ENCODE peak calls at places on chromosome 18, in six cellular contexts. F, I, P, X, G and N are unnamed samples.

GRCh38 chr18:7177131-7177744 is 53.7 kb upstream of the LRRC30 start:
- DNase-seq in F (peak; percentile 15), G (no peak), X (peak; percentile 43), I (no peak), P (no peak), N (peak; percentile 21)

GRCh38 chr18:67144342-67144741 is 372.2 kb downstream of the DSEL start:
- DNase-seq in F (no peak), G (no peak), P (no peak), I (no peak), X (peak; percentile 17), N (no peak)

GRCh38 chr18:5393779-5394178 is 98.3 kb upstream of the ZBTB14 start:
- DNase-seq in P (no peak), F (no peak), G (no peak), X (no peak), I (no peak), N (no peak)

GRCh38 chr18:3340015-3340681 is 78.2 kb downstream of the MYL12B start:
- DNase-seq in G (no peak), P (no peak), I (no peak), F (no peak), X (no peak), N (no peak)

GRCh38 chr18:54210463-54210862 is 14.0 kb downstream of the MBD2 start:
- DNase-seq in P (no peak), G (no peak), I (no peak), F (no peak), X (no peak), N (no peak)

GRCh38 chr18:2656237-2657042 is 914 bp downstream of the SMCHD1 start:
- DNase-seq in P (peak; percentile 37), X (no peak), G (peak; percentile 40), F (no peak), I (peak; percentile 24), N (peak; percentile 33)

GRCh38 chr18:63897072-63897471 is 9.6 kb downstream of the SERPINB2 start:
- DNase-seq in F (no peak), G (no peak), X (no peak), I (no peak), P (no peak), N (no peak)

GRCh38 chr18:51330148-51330547 is 132.7 kb upstream of the MEX3C start:
- DNase-seq in F (no peak), G (no peak), P (no peak), X (no peak), I (no peak), N (no peak)

GRCh38 chr18:77177009-77177408 is 44.4 kb upstream of the MBP start:
- DNase-seq in I (no peak), G (no peak), X (no peak), F (no peak), P (no peak), N (no peak)

GRCh38 chr18:8519102-8519501 is 90.1 kb upstream of the RAB12 start:
- DNase-seq in I (no peak), X (no peak), P (no peak), G (no peak), F (no peak), N (no peak)

GRCh38 chr18:60259052-60259681 is 113.4 kb downstream of the MC4R start:
- DNase-seq in P (no peak), F (no peak), I (no peak), X (no peak), G (no peak), N (no peak)

GRCh38 chr18:12283666-12284065 is 24.4 kb upstream of the TUBB6 start:
- DNase-seq in P (no peak), G (no peak), X (no peak), I (no peak), F (no peak), N (no peak)

GRCh38 chr18:13984080-13984479 is 68.7 kb upstream of the MC2R start:
- DNase-seq in G (no peak), P (no peak), X (peak; percentile 3), I (no peak), F (no peak), N (no peak)

GRCh38 chr18:12282436-12283039 is 25.5 kb upstream of the TUBB6 start:
- DNase-seq in I (no peak), G (no peak), X (no peak), F (no peak), P (no peak), N (no peak)

GRCh38 chr18:26741041-26741440 is 124.5 kb downstream of the AQP4 start:
- DNase-seq in P (no peak), F (no peak), I (no peak), X (no peak), G (no peak), N (no peak)

GRCh38 chr18:76615065-76615733 is 120.2 kb upstream of the ZNF516 start:
- DNase-seq in F (no peak), I (no peak), X (no peak), G (no peak), P (no peak), N (no peak)

GRCh38 chr18:47050468-47050867 is 15.0 kb upstream of the ELOA2 start:
- DNase-seq in P (no peak), I (no peak), F (peak; percentile 10), X (no peak), G (no peak), N (no peak)

GRCh38 chr18:58584219-58585127 is 44.4 kb downstream of the ALPK2 start:
- DNase-seq in P (no peak), G (no peak), I (no peak), X (no peak), F (no peak), N (no peak)

GRCh38 chr18:25787281-25787680 is 303.1 kb downstream of the SS18 start:
- DNase-seq in P (no peak), I (no peak), G (no peak), X (no peak), F (no peak), N (no peak)

GRCh38 chr18:53551868-53552426 is 672.5 kb downstream of the MBD2 start:
- DNase-seq in F (no peak), I (no peak), X (no peak), G (no peak), P (no peak), N (no peak)

GRCh38 chr18:50726960-50727589 is 92.7 kb downstream of the MRO start:
- DNase-seq in I (no peak), F (no peak), G (no peak), X (no peak), P (no peak), N (no peak)

GRCh38 chr18:77407733-77408132 is 158.1 kb downstream of the GALR1 start:
- DNase-seq in X (no peak), P (no peak), F (no peak), I (no peak), G (no peak), N (no peak)

GRCh38 chr18:79765491-79766245 is 32.1 kb upstream of the KCNG2 start:
- DNase-seq in X (no peak), I (no peak), P (no peak), G (peak; percentile 16), F (no peak), N (no peak)

GRCh38 chr18:57923606-57924005 is 120.4 kb upstream of the NEDD4L start:
- DNase-seq in P (no peak), I (no peak), G (no peak), X (no peak), F (no peak), N (no peak)

GRCh38 chr18:37322497-37323035 is 243.0 kb downstream of the CELF4 start:
- DNase-seq in X (peak; percentile 38), P (no peak), I (peak; percentile 15), G (no peak), F (no peak), N (peak; percentile 6)

GRCh38 chr18:48199399-48199798 is 209.8 kb downstream of the ZBTB7C start:
- DNase-seq in G (no peak), F (no peak), P (no peak), X (no peak), I (no peak), N (no peak)

GRCh38 chr18:55236150-55236931 is 277.1 kb upstream of the CCDC68 start:
- DNase-seq in F (no peak), I (no peak), X (no peak), P (no peak), G (no peak), N (no peak)

GRCh38 chr18:28284132-28284531 is 107.2 kb upstream of the CDH2 start:
- DNase-seq in F (no peak), X (no peak), I (no peak), G (no peak), P (no peak), N (no peak)

GRCh38 chr18:40935423-40935822 is 1019.6 kb upstream of the PIK3C3 start:
- DNase-seq in P (no peak), F (no peak), G (no peak), I (no peak), X (no peak), N (no peak)

GRCh38 chr18:57956495-57956894 is 87.5 kb upstream of the NEDD4L start:
- DNase-seq in F (no peak), I (no peak), P (no peak), G (no peak), X (no peak), N (no peak)

GRCh38 chr18:49175476-49175875 is 224.7 kb upstream of the SMAD7 start:
- DNase-seq in G (no peak), X (no peak), I (no peak), F (no peak), P (no peak), N (no peak)

GRCh38 chr18:6877288-6877687 is 147.8 kb downstream of the ARHGAP28 start:
- DNase-seq in X (no peak), I (no peak), P (no peak), F (no peak), G (no peak), N (no peak)

GRCh38 chr18:22488554-22488953 is 70.8 kb upstream of the CTAGE1 start:
- DNase-seq in G (no peak), I (no peak), X (no peak), F (no peak), P (no peak), N (no peak)